ENCODE peak calls at places on chromosomes 6 and 20, in nine cellular contexts. W is GM23338; U is NCI-H1092 treated with DMSO at 0.1 percent for 48 hours; Z is activated CD4-positive, CD25-positive, alpha-beta regulatory T cell; H is cardiac septum; B is fibroblast of lung; S is skeletal muscle cell; C is aorta; D is activated gamma-delta T cell treated with Interleukin-2 at 50 U/mL for 16 hours. L is an unnamed sample.
A peak's percentile ranks its signal among the peaks of the same experiment; 100 is the strongest.

GRCh38 chr6:85458782-85459181 is 8.9 kb downstream of the NT5E start:
- DNase-seq in H (no peak), C (no peak), W (peak; percentile 41), D (no peak), S (no peak), Z (no peak), U (no peak), B (no peak), L (no peak)

GRCh38 chr6:169661357-169661756 is 40.5 kb downstream of the WDR27 start:
- DNase-seq in H (no peak), B (no peak), U (no peak), W (no peak), Z (no peak), S (no peak), C (no peak), D (no peak), L (no peak)

GRCh38 chr6:136403166-136403980 is 113.7 kb upstream of the BCLAF1 start:
- DNase-seq in D (no peak), S (peak; percentile 94), U (no peak), H (no peak), W (no peak), Z (no peak), B (peak; percentile 96), C (no peak), L (no peak)

GRCh38 chr6:31687860-31688693 is 7.2 kb upstream of the LY6G5C start:
- DNase-seq in W (no peak), U (no peak), B (no peak), Z (no peak), D (no peak), H (no peak), C (no peak), S (no peak), L (no peak)

GRCh38 chr6:133854633-133855598 is 34.0 kb upstream of the TCF21 start:
- DNase-seq in U (peak; percentile 20), W (peak; percentile 54), B (no peak), Z (no peak), H (peak; percentile 66), C (no peak), D (no peak), S (no peak), L (no peak)

GRCh38 chr20:44930517-44931168 is 20.8 kb downstream of the PABPC1L start:
- DNase-seq in U (no peak), Z (no peak), C (no peak), S (no peak), B (no peak), W (no peak), H (no peak), D (no peak), L (no peak)

GRCh38 chr20:33490023-33490933 is at the start of gene CBFA2T2:
- DNase-seq in S (peak; percentile 10), W (no peak), C (peak; percentile 90), Z (peak; percentile 52), B (peak; percentile 65), D (no peak), H (no peak), U (peak; percentile 78), L (peak; percentile 51)

GRCh38 chr20:63686492-63687321 is 9.7 kb upstream of the TNFRSF6B start:
- DNase-seq in D (no peak), B (peak; percentile 84), W (no peak), U (no peak), Z (no peak), S (no peak), H (peak; percentile 94), C (peak; percentile 88), L (no peak)

GRCh38 chr6:56708810-56709597 is 66.3 kb upstream of the DST start:
- DNase-seq in D (no peak), H (no peak), W (peak; percentile 81), B (peak; percentile 86), Z (no peak), C (no peak), S (no peak), U (peak; percentile 20), L (no peak)

GRCh38 chr6:139391709-139392108 is 17.3 kb upstream of the CITED2 start:
- DNase-seq in D (no peak), H (no peak), S (no peak), C (no peak), B (no peak), U (no peak), W (no peak), Z (no peak), L (no peak)

GRCh38 chr6:7196685-7197283 is 89.0 kb downstream of the RREB1 start:
- DNase-seq in D (no peak), B (no peak), C (no peak), S (no peak), Z (no peak), U (no peak), W (no peak), H (no peak), L (no peak)

GRCh38 chr6:15593798-15594197 is 69.0 kb downstream of the DTNBP1 start:
- DNase-seq in B (peak; percentile 47), Z (no peak), W (no peak), C (no peak), D (no peak), H (no peak), U (no peak), S (no peak), L (no peak)

GRCh38 chr6:111992851-111993250 is 61.1 kb upstream of the CCN6 start:
- DNase-seq in C (no peak), B (no peak), U (no peak), W (no peak), H (no peak), Z (no peak), D (peak; percentile 52), S (no peak), L (peak; percentile 21)

GRCh38 chr6:97280766-97281165 is 2.2 kb downstream of the MMS22L start:
- DNase-seq in Z (no peak), W (no peak), D (no peak), S (no peak), H (no peak), C (no peak), B (no peak), U (no peak), L (no peak)

GRCh38 chr6:64782877-64783276 is 924.1 kb downstream of the EYS start:
- DNase-seq in U (no peak), D (no peak), H (no peak), B (no peak), Z (no peak), C (no peak), S (no peak), W (no peak), L (no peak)

GRCh38 chr6:95693108-95693507 is 115.8 kb downstream of the MANEA start:
- DNase-seq in H (no peak), C (no peak), S (no peak), W (peak; percentile 38), B (no peak), U (no peak), D (no peak), Z (no peak), L (no peak)

GRCh38 chr20:1370548-1371110 is 22.2 kb downstream of the FKBP1A start:
- DNase-seq in Z (no peak), C (no peak), S (peak; percentile 36), H (no peak), W (no peak), D (no peak), B (peak; percentile 69), U (no peak), L (no peak)

GRCh38 chr6:138546733-138547185 is 47.5 kb upstream of the NHSL1 start:
- DNase-seq in S (no peak), D (no peak), H (no peak), B (no peak), Z (no peak), W (no peak), U (no peak), C (no peak), L (peak; percentile 45)

GRCh38 chr6:125015152-125015551 is 52.9 kb downstream of the RNF217 start:
- DNase-seq in D (no peak), W (no peak), B (no peak), S (no peak), U (no peak), Z (no peak), H (no peak), C (no peak), L (no peak)

GRCh38 chr6:86686496-86686895 is 250.8 kb upstream of the HTR1E start:
- DNase-seq in U (no peak), W (no peak), Z (no peak), H (no peak), D (no peak), S (no peak), C (no peak), B (no peak), L (no peak)

GRCh38 chr20:53265304-53265875 is 293.2 kb downstream of the TSHZ2 start:
- DNase-seq in S (no peak), W (no peak), Z (no peak), D (no peak), H (no peak), B (no peak), C (no peak), U (no peak), L (no peak)

GRCh38 chr6:106514281-106514885 is 114.9 kb downstream of the RTN4IP1 start:
- DNase-seq in H (no peak), D (no peak), Z (no peak), S (no peak), U (no peak), W (no peak), C (no peak), B (no peak), L (no peak)

GRCh38 chr6:109507490-109508072 is 24.6 kb upstream of the ZBTB24 start:
- DNase-seq in H (no peak), C (no peak), Z (no peak), W (no peak), S (no peak), U (no peak), D (no peak), B (no peak), L (no peak)

GRCh38 chr6:119160911-119161310 is 82.4 kb upstream of the FAM184A start:
- DNase-seq in S (no peak), D (no peak), W (no peak), H (no peak), C (no peak), Z (no peak), B (peak; percentile 29), U (no peak), L (no peak)

GRCh38 chr6:33983721-33984465 is 162.0 kb downstream of the GRM4 start:
- DNase-seq in U (no peak), B (no peak), Z (no peak), C (peak; percentile 32), D (no peak), H (peak; percentile 59), S (no peak), W (no peak), L (no peak)

GRCh38 chr6:18141805-18142590 is 12.9 kb downstream of the TPMT start:
- DNase-seq in H (no peak), Z (no peak), D (no peak), W (no peak), S (no peak), U (peak; percentile 77), B (no peak), C (no peak), L (no peak)

GRCh38 chr6:11161031-11161966 is 49.8 kb upstream of the ERVFRD-1 start:
- DNase-seq in C (no peak), Z (no peak), B (no peak), S (no peak), H (no peak), W (no peak), U (no peak), D (no peak), L (no peak)

GRCh38 chr20:63189322-63189642 is 26.6 kb downstream of the YTHDF1 start:
- DNase-seq in Z (no peak), B (no peak), D (no peak), W (no peak), S (no peak), U (no peak), H (no peak), C (no peak), L (no peak)

GRCh38 chr6:157484181-157484580 is 103.2 kb downstream of the ZDHHC14 start:
- DNase-seq in U (no peak), Z (no peak), S (no peak), H (no peak), C (no peak), D (no peak), W (no peak), B (no peak), L (no peak)

GRCh38 chr6:40492126-40492525 is 95.0 kb downstream of the LRFN2 start:
- DNase-seq in U (no peak), C (no peak), B (no peak), W (peak; percentile 57), D (no peak), H (no peak), S (no peak), Z (no peak), L (no peak)

GRCh38 chr6:5713519-5713918 is 293.2 kb downstream of the NRN1 start:
- DNase-seq in B (no peak), C (no peak), H (no peak), W (peak; percentile 63), U (no peak), D (no peak), S (no peak), Z (no peak), L (no peak)